ENCODE peak calls at places on chromosomes 6 and 20, in ten cellular contexts. L is SIG-M5; D is A673; Y is activated T-helper 1 cell treated with anti-CD3 and anti-CD28 coated beads, Interleukin-2, amount 50 U/mL, for 16 hours; N is hepatocyte; G is T-helper 17 cell; E is CD4-positive, alpha-beta memory T cell; K is SJSA1; Q is activated T-cell treated with anti-CD3 and anti-CD28 coated beads for 1 hour; S is upper lobe of right lung. O is an unnamed sample.

GRCh38 chr20:7195704-7196103 is 428.2 kb downstream of the BMP2 start:
- DNase-seq in L (no peak), D (peak; percentile 0), Y (no peak), N (no peak), G (no peak), E (no peak), K (no peak), Q (no peak), S (no peak), O (no peak)

GRCh38 chr6:137827977-137828815 is 38.9 kb upstream of the TNFAIP3 start:
- DNase-seq in L (no peak), D (no peak), Y (no peak), N (no peak), G (no peak), E (no peak), K (no peak), Q (no peak), S (no peak), O (no peak)

GRCh38 chr6:108359901-108360882 is 65.3 kb downstream of the AFG1L start:
- DNase-seq in L (no peak), D (no peak), Y (no peak), N (no peak), G (no peak), E (no peak), K (no peak), Q (no peak), S (no peak), O (no peak)

GRCh38 chr6:13262302-13263006 is 65.9 kb downstream of the TBC1D7 start:
- DNase-seq in L (no peak), D (no peak), Y (no peak), N (no peak), G (no peak), E (no peak), K (no peak), Q (no peak), S (no peak), O (no peak)

GRCh38 chr6:27839303-27840081 is 72.7 kb downstream of the OR2B2 start:
- DNase-seq in L (no peak), D (peak; percentile 62), Y (no peak), N (peak; percentile 62), G (no peak), E (no peak), K (peak; percentile 87), Q (no peak), S (no peak), O (peak; percentile 33)

GRCh38 chr20:63546686-63547483 is 664 bp downstream of the SRMS start:
- DNase-seq in L (no peak), D (no peak), Y (no peak), N (no peak), G (no peak), E (no peak), K (no peak), Q (no peak), S (no peak), O (no peak)

GRCh38 chr20:21804779-21805178 is 99.3 kb downstream of the PAX1 start:
- DNase-seq in L (no peak), D (no peak), Y (no peak), N (no peak), G (no peak), E (no peak), K (no peak), Q (no peak), S (no peak), O (no peak)

GRCh38 chr6:90393232-90393884 is 96.7 kb upstream of the BACH2 start:
- DNase-seq in L (no peak), D (peak; percentile 66), Y (peak; percentile 45), N (peak; percentile 77), G (peak; percentile 36), E (peak; percentile 73), K (peak; percentile 60), Q (peak; percentile 51), S (no peak), O (no peak)

GRCh38 chr6:72218125-72218524 is 331.8 kb downstream of the RIMS1 start:
- DNase-seq in L (no peak), D (peak; percentile 23), Y (no peak), N (peak; percentile 64), G (no peak), E (no peak), K (no peak), Q (no peak), S (no peak), O (peak; percentile 9)

GRCh38 chr6:16751251-16751946 is 9.9 kb downstream of the ATXN1 start:
- DNase-seq in L (no peak), D (no peak), Y (no peak), N (no peak), G (no peak), E (no peak), K (peak; percentile 88), Q (no peak), S (no peak), O (no peak)

GRCh38 chr6:6317825-6318733 is 2.4 kb downstream of the F13A1 start:
- DNase-seq in L (no peak), D (no peak), Y (no peak), N (no peak), G (no peak), E (no peak), K (no peak), Q (no peak), S (no peak), O (no peak)

GRCh38 chr6:34352305-34352937 is 40.0 kb downstream of the NUDT3 start:
- DNase-seq in L (no peak), D (no peak), Y (no peak), N (no peak), G (no peak), E (no peak), K (no peak), Q (no peak), S (no peak), O (no peak)

GRCh38 chr6:133964052-133964451 is 11.0 kb downstream of the TBPL1 start:
- DNase-seq in L (no peak), D (no peak), Y (no peak), N (no peak), G (no peak), E (no peak), K (peak; percentile 88), Q (no peak), S (no peak), O (no peak)

GRCh38 chr20:44746367-44747165 is 901 bp downstream of the KCNK15 start:
- DNase-seq in L (no peak), D (peak; percentile 48), Y (no peak), N (no peak), G (no peak), E (no peak), K (no peak), Q (no peak), S (no peak), O (peak; percentile 49)

GRCh38 chr6:149235130-149235561 is 82.4 kb upstream of the TAB2 start:
- DNase-seq in L (no peak), D (peak; percentile 64), Y (no peak), N (peak; percentile 30), G (no peak), E (no peak), K (peak; percentile 72), Q (no peak), S (no peak), O (no peak)

GRCh38 chr6:17149581-17149980 is 47.7 kb downstream of the STMND1 start:
- DNase-seq in L (no peak), D (no peak), Y (no peak), N (no peak), G (no peak), E (no peak), K (no peak), Q (no peak), S (no peak), O (no peak)

GRCh38 chr6:11208267-11208666 is 24.2 kb downstream of the NEDD9 start:
- DNase-seq in L (no peak), D (no peak), Y (no peak), N (no peak), G (no peak), E (no peak), K (no peak), Q (no peak), S (no peak), O (no peak)

GRCh38 chr6:159979136-159979874 is 10.4 kb downstream of the IGF2R start:
- DNase-seq in L (peak; percentile 71), D (peak; percentile 85), Y (peak; percentile 43), N (no peak), G (no peak), E (no peak), K (peak; percentile 71), Q (peak; percentile 30), S (no peak), O (no peak)

GRCh38 chr6:799769-800168 is 106.8 kb upstream of the EXOC2 start:
- DNase-seq in L (no peak), D (no peak), Y (no peak), N (no peak), G (no peak), E (no peak), K (no peak), Q (no peak), S (no peak), O (no peak)

GRCh38 chr6:136251394-136251793 is 1.3 kb upstream of the MTFR2 start:
- DNase-seq in L (no peak), D (no peak), Y (no peak), N (no peak), G (no peak), E (no peak), K (peak; percentile 11), Q (no peak), S (no peak), O (no peak)

GRCh38 chr6:118934461-118935330 is at the start of gene MCM9:
- DNase-seq in L (peak; percentile 18), D (peak; percentile 90), Y (peak; percentile 82), N (peak; percentile 95), G (peak; percentile 89), E (peak; percentile 88), K (peak; percentile 84), Q (peak; percentile 79), S (peak; percentile 96), O (peak; percentile 76)

GRCh38 chr6:15505463-15505918 is 157.3 kb downstream of the DTNBP1 start:
- DNase-seq in L (no peak), D (no peak), Y (no peak), N (no peak), G (no peak), E (no peak), K (no peak), Q (no peak), S (peak; percentile 48), O (no peak)

GRCh38 chr6:166515072-166515810 is 71.2 kb downstream of the RAMACL start:
- DNase-seq in L (no peak), D (peak; percentile 58), Y (no peak), N (peak; percentile 44), G (no peak), E (no peak), K (peak; percentile 68), Q (peak; percentile 27), S (no peak), O (peak; percentile 73)